ENCODE peak calls at places on chromosomes 11 and 22, in four cellular contexts. O is AG08395, R is M059J, P is IMR-90. K is an unnamed sample.

GRCh38 chr11:45894555-45895247 is 9.2 kb downstream of the MAPK8IP1 start:
- DNase-seq in O (no peak), R (no peak), P (no peak), K (no peak)

GRCh38 chr11:62680825-62681240 is 2.0 kb upstream of the UBXN1 start:
- DNase-seq in O (peak; percentile 81), R (peak; percentile 85), P (peak; percentile 87), K (peak; percentile 90)

GRCh38 chr11:100805509-100806199 is 118.6 kb downstream of the ARHGAP42 start:
- DNase-seq in O (peak; percentile 28), R (peak; percentile 81), P (peak; percentile 37), K (peak; percentile 70)

GRCh38 chr11:17314232-17314547 is 37.4 kb upstream of the NCR3LG1 start:
- DNase-seq in O (peak; percentile 65), R (peak; percentile 80), P (peak; percentile 94), K (peak; percentile 87)

GRCh38 chr11:134558258-134558835 is 146.3 kb upstream of the B3GAT1 start:
- DNase-seq in O (no peak), R (no peak), P (no peak), K (no peak)

GRCh38 chr11:93498099-93499040 is 44.8 kb downstream of the SMCO4 start:
- DNase-seq in O (no peak), R (peak; percentile 70), P (peak; percentile 51), K (peak; percentile 10)

GRCh38 chr11:119643212-119643877 is 85.7 kb downstream of the NECTIN1 start:
- DNase-seq in O (no peak), R (no peak), P (no peak), K (no peak)

GRCh38 chr22:30650508-30651116 is 15.0 kb downstream of the SLC35E4 start:
- DNase-seq in O (no peak), R (no peak), P (no peak), K (no peak)